ENCODE peak calls at places on chromosomes 4 and X, in six cellular contexts. T, U, G, N, L and I are unnamed samples.

GRCh38 chrX:39814391-39814790 is 283.4 kb downstream of the BCOR start:
- DNase-seq in T (no peak), U (peak), G (no peak), N (no peak), L (peak), I (no peak)

GRCh38 chr4:158481811-158482210 is 39.9 kb upstream of the RXFP1 start:
- DNase-seq in T (no peak), U (no peak), G (no peak), N (no peak), L (no peak), I (no peak)

GRCh38 chrX:1465261-1466231 is 12.8 kb upstream of the ASMTL start:
- DNase-seq in T (no peak), U (no peak), G (no peak), N (no peak), L (peak), I (no peak)

GRCh38 chr4:47213971-47214370 is 182.6 kb downstream of the GABRB1 start:
- DNase-seq in T (no peak), U (no peak), G (no peak), N (no peak), L (no peak), I (no peak)

GRCh38 chrX:148681605-148682004 is 181.2 kb downstream of the AFF2 start:
- DNase-seq in T (no peak), U (no peak), G (no peak), N (no peak), L (no peak), I (no peak)

GRCh38 chrX:153707406-153707805 is 16.8 kb downstream of the BCAP31 start:
- DNase-seq in T (no peak), U (no peak), G (no peak), N (no peak), L (no peak), I (no peak)

GRCh38 chr4:140309124-140309870 is 64.1 kb upstream of the SCOC start:
- DNase-seq in T (no peak), U (peak), G (no peak), N (no peak), L (no peak), I (peak)

GRCh38 chr4:617644-618330 is 7.6 kb upstream of the PDE6B start:
- DNase-seq in T (no peak), U (no peak), G (no peak), N (no peak), L (no peak), I (peak)

GRCh38 chr4:144699565-144699964 is 53.6 kb downstream of the HHIP start:
- DNase-seq in T (no peak), U (no peak), G (no peak), N (no peak), L (no peak), I (no peak)

GRCh38 chrX:74207539-74207938 is 96.4 kb upstream of the ZCCHC13 start:
- DNase-seq in T (no peak), U (no peak), G (no peak), N (no peak), L (no peak), I (no peak)

GRCh38 chr4:183823394-183823793 is 81.7 kb upstream of the STOX2 start:
- DNase-seq in T (peak), U (peak), G (no peak), N (peak), L (no peak), I (peak)

GRCh38 chr4:144336633-144337032 is 196.1 kb upstream of the GYPA start:
- DNase-seq in T (no peak), U (no peak), G (no peak), N (no peak), L (no peak), I (no peak)

GRCh38 chr4:95038791-95039190 is 281.0 kb downstream of the BMPR1B start:
- DNase-seq in T (no peak), U (no peak), G (no peak), N (no peak), L (no peak), I (no peak)
- H3K4me3 ChIP-seq in T (no peak), U (no peak), G (no peak), N (no peak), L (no peak), I (no peak)

DNA sequence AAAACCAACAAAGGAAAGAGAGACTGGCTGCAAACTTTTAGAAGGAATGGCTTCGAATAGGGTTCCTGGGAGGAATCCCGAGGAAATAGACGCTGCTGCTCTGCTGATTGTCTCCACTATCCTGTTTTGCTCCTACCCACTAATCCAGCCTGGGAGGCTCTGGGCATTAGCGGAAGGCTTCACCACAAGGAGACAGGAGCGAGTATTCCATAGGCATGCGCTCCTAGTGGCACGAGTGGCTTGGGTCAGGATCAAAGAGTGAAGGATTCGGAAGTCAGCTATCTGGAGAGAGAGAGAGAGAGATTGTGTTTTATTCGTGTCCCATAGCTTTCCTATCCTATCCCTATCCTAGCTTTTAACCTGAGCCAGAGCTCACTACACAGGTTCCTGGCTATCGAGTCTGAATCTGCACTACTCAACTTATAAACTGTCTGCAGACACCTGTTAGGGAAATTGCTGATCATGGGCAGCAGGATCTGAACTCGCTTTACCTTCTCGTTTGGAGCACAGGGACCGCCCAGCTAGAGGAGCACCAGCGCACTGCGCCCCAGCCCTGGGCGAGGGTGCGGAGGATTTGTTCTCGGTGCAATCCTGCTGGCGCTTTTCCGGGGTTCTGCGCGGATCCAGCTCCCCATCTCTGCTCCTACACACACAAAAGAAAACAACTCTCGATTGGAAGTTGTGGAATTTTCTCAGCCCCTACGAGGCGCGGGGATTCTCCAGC is 740 bp upstream of the NPY2R start:
- DNase-seq in T (peak), U (peak), G (peak), N (no peak), L (no peak), I (peak)
- H3K4me3 ChIP-seq in T (peak), U (peak), G (peak), N (peak), L (no peak), I (peak)

DNA sequence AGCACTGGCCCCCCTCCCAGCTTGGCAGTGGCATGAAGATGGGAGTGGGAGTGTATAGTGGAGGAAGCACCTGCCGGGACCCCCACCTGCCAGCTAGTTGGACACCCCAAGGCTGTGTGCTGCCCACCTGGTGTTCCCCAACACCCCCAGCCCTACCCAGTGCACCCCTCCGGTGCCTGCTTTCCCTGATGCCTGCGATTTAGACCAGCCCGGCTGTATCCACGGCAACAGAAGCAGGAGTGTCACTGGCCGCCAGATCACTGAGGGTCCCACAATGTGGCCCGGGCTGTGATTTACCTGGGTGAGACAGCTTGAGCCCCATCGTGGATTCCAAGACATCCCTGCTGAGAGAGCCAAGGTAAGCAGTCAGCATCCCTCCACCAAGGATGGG is 533 bp downstream of the GPR173 start:
- DNase-seq in T (peak), U (no peak), G (no peak), N (no peak), L (no peak), I (no peak)
- H3K4me3 ChIP-seq in T (peak), U (no peak), G (peak), N (peak), L (no peak), I (no peak)

DNA sequence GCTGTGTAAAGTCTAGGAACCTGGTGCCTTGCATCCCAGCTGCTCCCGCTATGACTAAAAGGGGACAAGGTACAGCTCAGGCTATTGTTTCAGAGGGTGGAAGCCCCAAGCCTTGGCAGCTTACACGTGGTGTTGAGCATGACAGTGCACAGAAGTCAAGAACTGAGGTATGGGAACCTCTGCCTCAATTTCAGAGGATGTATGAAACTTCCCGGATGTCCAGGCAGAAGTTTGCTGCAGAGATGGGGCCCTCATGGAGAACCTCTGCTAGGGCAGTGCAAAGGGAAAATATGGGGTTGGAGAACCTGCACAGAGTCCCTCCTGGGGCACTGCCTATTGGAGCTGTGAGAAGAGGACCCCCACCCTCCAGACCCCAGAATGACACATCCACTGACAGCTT is 76.6 kb downstream of the DDX60 start:
- DNase-seq in T (no peak), U (peak), G (no peak), N (no peak), L (no peak), I (peak)
- H3K4me3 ChIP-seq in T (no peak), U (no peak), G (no peak), N (no peak), L (no peak), I (no peak)

GRCh38 chr4:84939111-84939510 is 27.4 kb downstream of the WDFY3 start:
- DNase-seq in T (no peak), U (no peak), G (no peak), N (no peak), L (no peak), I (no peak)
- H3K4me3 ChIP-seq in T (no peak), U (no peak), G (no peak), N (no peak), L (no peak), I (no peak)